ENCODE peak calls at places on chromosomes 2 and 18, in five cellular contexts. M, V, Y, Z and G are unnamed samples.
A peak's percentile ranks its signal among the peaks of the same experiment; 100 is the strongest.

GRCh38 chr2:3125761-3126130 is 251.9 kb downstream of the EIPR1 start:
- DNase-seq in V (no peak), Y (no peak), Z (no peak), M (no peak), G (no peak)

GRCh38 chr2:179410552-179411356 is 146.1 kb upstream of the SESTD1 start:
- DNase-seq in Z (no peak), Y (no peak), M (no peak), V (no peak), G (no peak)

GRCh38 chr18:809985-810642 is 1.9 kb downstream of the YES1 start:
- DNase-seq in Z (no peak), V (no peak), Y (no peak), M (no peak), G (no peak)

GRCh38 chr18:4203525-4203924 is 251.6 kb downstream of the DLGAP1 start:
- DNase-seq in V (no peak), Z (no peak), Y (no peak), M (no peak), G (no peak)

GRCh38 chr2:28654286-28654980 is 97.2 kb upstream of the PPP1CB start:
- DNase-seq in Y (no peak), M (no peak), V (no peak), Z (no peak), G (no peak)

GRCh38 chr2:179521944-179522343 is 257.3 kb upstream of the SESTD1 start:
- DNase-seq in V (no peak), Z (no peak), Y (no peak), M (no peak), G (no peak)

GRCh38 chr2:64859208-64860161 is 129.7 kb upstream of the SLC1A4 start:
- DNase-seq in Y (peak; percentile 41), V (no peak), Z (peak; percentile 59), M (no peak), G (no peak)

GRCh38 chr2:195820373-195820772 is 163.3 kb downstream of the SLC39A10 start:
- DNase-seq in Z (no peak), Y (no peak), M (no peak), V (no peak), G (no peak)

GRCh38 chr2:39723946-39724827 is 54.9 kb downstream of the THUMPD2 start:
- DNase-seq in M (no peak), Z (no peak), V (no peak), Y (no peak), G (no peak)

GRCh38 chr2:219484343-219485200 is 14.1 kb upstream of the GMPPA start:
- DNase-seq in V (no peak), Z (no peak), Y (peak; percentile 40), M (no peak), G (no peak)

GRCh38 chr2:183967756-183968155 is 630.6 kb upstream of the ZNF804A start:
- DNase-seq in M (no peak), Y (no peak), V (no peak), Z (no peak), G (no peak)

GRCh38 chr2:150663143-150663542 is 175.7 kb upstream of the RND3 start:
- DNase-seq in Z (no peak), Y (no peak), M (no peak), V (no peak), G (no peak)

GRCh38 chr2:58046585-58047372 is at the start of gene VRK2:
- DNase-seq in V (peak; percentile 75), Z (peak; percentile 63), M (peak; percentile 8), Y (peak; percentile 89), G (peak; percentile 36)

GRCh38 chr2:39127973-39128372 is 7.1 kb upstream of the SOS1 start:
- DNase-seq in Z (no peak), V (peak; percentile 30), Y (peak; percentile 58), M (no peak), G (no peak)

GRCh38 chr2:179264238-179265081 is at the start of gene SESTD1:
- DNase-seq in V (peak; percentile 37), M (no peak), Z (no peak), Y (peak; percentile 80), G (peak; percentile 52)

GRCh38 chr2:156437272-156437671 is 1.1 kb downstream of the GPD2 start:
- DNase-seq in Y (no peak), V (no peak), Z (no peak), M (no peak), G (no peak)

GRCh38 chr18:9417081-9417841 is 58.1 kb upstream of the RALBP1 start:
- DNase-seq in V (no peak), M (no peak), Z (no peak), Y (no peak), G (no peak)

GRCh38 chr2:86790134-86790827 is 432 bp downstream of the CD8A start:
- DNase-seq in Z (no peak), M (no peak), Y (peak; percentile 69), V (no peak), G (no peak)

GRCh38 chr2:84925724-84926376 is 20.4 kb downstream of the TMSB10 start:
- DNase-seq in Y (peak; percentile 99), Z (peak; percentile 90), V (peak; percentile 95), M (peak; percentile 65), G (peak; percentile 88)